ENCODE peak calls at places on chromosomes 16 and 17, in six cellular contexts. Q is suprapubic skin, Y is heart left ventricle, B is stomach, F is endothelial cell of umbilical vein, K is prostate gland. X is an unnamed sample.

GRCh38 chr17:70394430-70394829 is 225.1 kb downstream of the KCNJ2 start:
- DNase-seq in Y (no peak), K (no peak), Q (no peak), B (no peak), F (no peak), X (no peak)

GRCh38 chr17:40069751-40070643 is 7.2 kb downstream of the THRA start:
- DNase-seq in F (peak), Y (peak), B (peak), Q (no peak), K (peak), X (no peak)

GRCh38 chr17:69358688-69359596 is 32.0 kb upstream of the ABCA5 start:
- DNase-seq in K (no peak), Y (no peak), B (no peak), Q (no peak), F (peak), X (no peak)

GRCh38 chr16:81610144-81610842 is 165.7 kb downstream of the CMIP start:
- DNase-seq in F (peak), B (peak), Q (no peak), K (peak), Y (peak), X (no peak)

GRCh38 chr17:48724241-48725004 is 1.4 kb downstream of the PRAC2 start:
- DNase-seq in B (peak), Y (peak), F (peak), K (peak), Q (peak), X (peak)

GRCh38 chr17:75693500-75694481 is 26.7 kb downstream of the SAP30BP start:
- DNase-seq in Y (peak), Q (peak), F (peak), K (peak), B (no peak), X (peak)

GRCh38 chr16:86578056-86578455 is 293 bp upstream of the FOXL1 start:
- DNase-seq in B (no peak), Q (no peak), Y (no peak), F (peak), K (no peak), X (no peak)

GRCh38 chr16:17222756-17223411 is 247.9 kb downstream of the XYLT1 start:
- DNase-seq in K (no peak), Q (no peak), B (no peak), Y (peak), F (no peak), X (peak)

GRCh38 chr17:76995352-76996105 is 127.3 kb downstream of the MGAT5B start:
- DNase-seq in Y (no peak), K (no peak), Q (no peak), B (no peak), F (no peak), X (no peak)

GRCh38 chr17:10050597-10051101 is 145.6 kb upstream of the RCVRN start:
- DNase-seq in Q (no peak), K (no peak), B (no peak), F (no peak), Y (peak), X (no peak)
- TF ChIP-seq POLR2A in Q (no peak), K (no peak), B (no peak), F (no peak), Y (no peak), X (no peak)

GRCh38 chr16:29912087-29912486 is 11.8 kb downstream of the ASPHD1 start:
- DNase-seq in Y (no peak), Q (no peak), F (no peak), B (no peak), K (no peak), X (no peak)
- TF ChIP-seq POLR2A in Y (no peak), Q (no peak), F (no peak), B (no peak), K (no peak), X (no peak)

GRCh38 chr16:84828322-84828721 is 8.5 kb downstream of the CRISPLD2 start:
- DNase-seq in Q (no peak), Y (no peak), K (no peak), B (no peak), F (no peak), X (no peak)

GRCh38 chr16:84827131-84827574 is 7.4 kb downstream of the CRISPLD2 start:
- DNase-seq in F (no peak), B (no peak), Y (no peak), Q (no peak), K (no peak), X (no peak)

GRCh38 chr16:84830765-84831384 is 11.1 kb downstream of the CRISPLD2 start:
- DNase-seq in F (no peak), B (no peak), K (no peak), Y (no peak), Q (no peak), X (no peak)

GRCh38 chr16:84827897-84828296 is 8.1 kb downstream of the CRISPLD2 start:
- DNase-seq in F (no peak), B (no peak), Q (no peak), K (no peak), Y (no peak), X (no peak)

GRCh38 chr16:84829168-84829965 is 9.6 kb downstream of the CRISPLD2 start:
- DNase-seq in K (no peak), B (no peak), F (no peak), Q (no peak), Y (no peak), X (no peak)
- TF ChIP-seq POLR2A in K (no peak), B (no peak), F (no peak), Q (no peak), Y (no peak), X (no peak)

GRCh38 chr16:89912143-89912542 is 6.5 kb upstream of the MC1R start:
- DNase-seq in B (no peak), Y (no peak), F (no peak), K (no peak), Q (no peak), X (no peak)
- TF ChIP-seq POLR2A in B (no peak), Y (no peak), F (no peak), K (no peak), Q (no peak), X (no peak)

DNA sequence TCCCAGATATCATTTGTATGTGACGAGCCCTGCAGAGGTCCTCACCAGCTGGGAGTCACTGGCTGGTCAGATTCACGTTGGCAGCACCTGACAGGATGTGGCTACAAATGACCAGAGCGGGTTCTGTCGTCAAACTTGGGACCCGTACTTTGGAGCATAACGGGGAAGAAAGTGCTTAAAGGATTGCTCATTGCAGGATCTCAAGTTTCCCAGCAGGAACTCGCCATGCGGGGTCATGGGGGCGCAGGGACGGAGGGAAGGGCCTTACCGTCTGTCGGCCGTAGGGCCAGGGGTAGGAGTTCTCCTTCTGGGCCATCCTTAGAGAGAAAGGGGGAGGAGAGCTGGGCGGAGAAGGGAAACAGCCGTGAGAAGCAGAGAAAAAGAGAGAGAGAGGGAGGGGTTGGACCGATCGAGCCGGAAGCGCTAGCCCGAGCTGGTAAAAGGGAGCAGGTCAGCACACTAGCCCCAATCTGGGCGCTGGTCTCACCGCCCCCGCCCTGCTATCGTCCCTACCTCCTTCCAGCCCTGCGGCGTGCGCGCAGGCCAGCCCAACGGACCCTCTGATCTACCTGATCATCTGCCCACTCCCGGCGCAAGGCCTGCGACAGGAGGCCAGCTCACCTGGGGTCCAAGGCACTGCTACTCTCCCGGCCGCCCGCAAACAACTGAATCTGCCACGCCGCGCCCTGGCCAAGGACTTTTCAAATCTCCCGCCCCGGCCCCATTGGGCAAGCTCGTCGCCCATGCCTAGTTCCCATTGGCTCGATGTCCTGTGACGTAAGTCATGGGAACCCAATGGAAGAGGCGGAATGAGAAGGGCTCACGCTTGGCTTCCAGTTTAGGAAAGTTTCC is at the start of gene AURKB:
- DNase-seq in K (peak), B (peak), Q (peak), F (peak), Y (peak), X (peak)
- TF ChIP-seq POLR2A in K (peak), B (no peak), Q (no peak), F (peak), Y (no peak), X (no peak)

DNA sequence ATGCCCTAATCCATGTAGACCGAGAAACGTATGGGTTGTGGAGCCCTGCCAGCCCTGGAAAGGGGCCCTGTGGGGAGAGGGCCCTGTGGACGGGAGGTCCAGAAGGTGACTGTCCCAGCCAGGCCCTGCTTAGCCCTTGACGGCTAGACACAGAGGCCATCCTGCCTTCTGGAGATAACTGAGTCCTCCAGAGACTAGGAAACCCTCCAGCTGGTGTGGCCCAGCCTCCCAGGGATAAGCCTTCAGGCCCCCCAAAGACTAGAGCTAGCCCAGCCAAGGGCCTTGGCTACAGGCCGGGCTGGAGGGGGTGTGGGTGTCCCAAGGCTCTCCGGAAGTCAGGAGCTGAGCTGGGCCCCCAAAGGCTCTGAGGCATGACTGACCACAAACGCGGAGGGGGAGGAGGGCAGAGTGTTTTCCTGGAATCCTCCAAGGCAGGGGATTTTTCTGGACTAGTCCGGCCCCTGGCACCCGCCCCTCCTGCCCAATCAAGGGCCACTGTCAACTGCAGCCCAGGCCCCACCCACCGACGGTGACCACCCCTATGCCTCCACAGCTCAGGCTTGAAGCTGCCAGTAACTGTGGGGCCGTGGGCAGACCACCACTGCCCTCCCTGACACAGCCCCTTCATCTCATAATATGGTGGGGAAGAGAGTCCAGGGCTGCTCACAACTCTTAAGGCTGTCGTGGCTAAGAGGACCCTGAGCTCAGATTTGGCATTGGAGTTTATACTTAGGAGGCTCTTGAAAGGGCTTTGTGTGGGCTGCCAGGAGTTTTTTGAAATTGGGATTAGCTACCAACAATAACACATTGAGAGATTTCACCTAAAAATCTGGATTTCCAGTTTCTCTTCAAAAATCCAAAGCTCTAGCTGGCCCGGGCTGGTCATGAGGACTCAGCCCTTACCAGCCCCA is 823 bp upstream of the VASN start:
- DNase-seq in B (no peak), Y (peak), Q (no peak), F (no peak), K (no peak), X (peak)
- TF ChIP-seq POLR2A in B (no peak), Y (peak), Q (peak), F (no peak), K (no peak), X (no peak)

GRCh38 chr16:31130899-31131298 is 4.6 kb downstream of the PRSS8 start:
- DNase-seq in Q (no peak), K (peak), Y (no peak), B (peak), F (no peak), X (peak)

GRCh38 chr16:31131841-31132271 is 3.7 kb downstream of the PRSS8 start:
- DNase-seq in Y (no peak), B (peak), K (no peak), Q (no peak), F (no peak), X (no peak)

GRCh38 chr16:31132979-31133599 is 2.4 kb downstream of the PRSS8 start:
- DNase-seq in B (no peak), F (no peak), Y (no peak), K (no peak), Q (no peak), X (no peak)

GRCh38 chr16:31131416-31131815 is 4.1 kb downstream of the PRSS8 start:
- DNase-seq in Y (no peak), B (no peak), F (no peak), K (no peak), Q (no peak), X (no peak)

GRCh38 chr16:31132303-31132978 is 3.1 kb downstream of the PRSS8 start:
- DNase-seq in Q (no peak), Y (no peak), K (no peak), F (no peak), B (no peak), X (no peak)
- TF ChIP-seq POLR2A in Q (no peak), Y (no peak), K (no peak), F (no peak), B (no peak), X (no peak)

GRCh38 chr17:55420067-55420775 is 1.4 kb downstream of the MMD start:
- DNase-seq in K (no peak), Y (peak), F (no peak), Q (no peak), B (peak), X (no peak)
- TF ChIP-seq POLR2A in K (no peak), Y (no peak), F (no peak), Q (no peak), B (no peak), X (no peak)

GRCh38 chr16:88653606-88654362 is 2.9 kb upstream of the CYBA start:
- DNase-seq in F (no peak), Y (no peak), K (no peak), Q (no peak), B (no peak), X (no peak)
- TF ChIP-seq POLR2A in F (no peak), Y (no peak), K (no peak), Q (no peak), B (no peak), X (no peak)

X was measured in lower leg skin.